ENCODE peak calls at places on chromosomes 16 and 17, in six cellular contexts. One of them, this sample, is unnamed.

GRCh38 chr16:58732545-58733247 is 1.4 kb downstream of the GOT2 start:
- DNase-seq in tibial nerve: no peak
- DNase-seq in body of pancreas: no peak
- DNase-seq in K562: no peak
- DNase-seq in Peyer's patch: no peak
- DNase-seq in breast epithelium: no peak
- DNase-seq in this sample: no peak

GRCh38 chr17:17613708-17614114 is 22.2 kb upstream of the PEMT start:
- DNase-seq in body of pancreas: peak; percentile 70
- DNase-seq in breast epithelium: peak; percentile 29
- DNase-seq in tibial nerve: peak; percentile 85
- DNase-seq in Peyer's patch: peak; percentile 34
- DNase-seq in K562: peak; percentile 47
- DNase-seq in this sample: no peak

GRCh38 chr16:76268824-76269223 is 8.4 kb upstream of the CNTNAP4 start:
- DNase-seq in breast epithelium: no peak
- DNase-seq in Peyer's patch: no peak
- DNase-seq in body of pancreas: no peak
- DNase-seq in tibial nerve: no peak
- DNase-seq in K562: no peak
- DNase-seq in this sample: no peak

GRCh38 chr16:81514568-81515258 is 70.1 kb downstream of the CMIP start:
- DNase-seq in breast epithelium: no peak
- DNase-seq in Peyer's patch: no peak
- DNase-seq in K562: no peak
- DNase-seq in tibial nerve: no peak
- DNase-seq in body of pancreas: no peak
- DNase-seq in this sample: no peak

GRCh38 chr16:31375231-31375630 is 17.9 kb upstream of the ITGAD start:
- DNase-seq in body of pancreas: no peak
- DNase-seq in tibial nerve: no peak
- DNase-seq in Peyer's patch: no peak
- DNase-seq in K562: no peak
- DNase-seq in breast epithelium: no peak
- DNase-seq in this sample: no peak

GRCh38 chr17:66737524-66737923 is 97.4 kb upstream of the CACNG5 start:
- DNase-seq in breast epithelium: no peak
- DNase-seq in tibial nerve: no peak
- DNase-seq in Peyer's patch: no peak
- DNase-seq in body of pancreas: peak; percentile 56
- DNase-seq in K562: no peak
- DNase-seq in this sample: no peak

GRCh38 chr17:57927048-57927723 is 28.0 kb downstream of the CUEDC1 start:
- DNase-seq in tibial nerve: no peak
- DNase-seq in Peyer's patch: no peak
- DNase-seq in body of pancreas: peak; percentile 42
- DNase-seq in K562: no peak
- DNase-seq in breast epithelium: peak; percentile 59
- DNase-seq in this sample: no peak

GRCh38 chr16:87661561-87661960 is 59.3 kb downstream of the JPH3 start:
- DNase-seq in tibial nerve: peak; percentile 14
- DNase-seq in Peyer's patch: peak; percentile 26
- DNase-seq in breast epithelium: no peak
- DNase-seq in K562: peak; percentile 74
- DNase-seq in body of pancreas: peak; percentile 18
- DNase-seq in this sample: no peak

GRCh38 chr16:64657316-64658011 is 464.4 kb downstream of the CDH11 start:
- DNase-seq in Peyer's patch: no peak
- DNase-seq in breast epithelium: no peak
- DNase-seq in body of pancreas: no peak
- DNase-seq in tibial nerve: no peak
- DNase-seq in K562: no peak
- DNase-seq in this sample: no peak

GRCh38 chr17:28188841-28189263 is 130.1 kb upstream of the TMEM97 start:
- DNase-seq in breast epithelium: no peak
- DNase-seq in body of pancreas: no peak
- DNase-seq in Peyer's patch: no peak
- DNase-seq in tibial nerve: no peak
- DNase-seq in K562: no peak
- DNase-seq in this sample: no peak

GRCh38 chr16:88882358-88883030 is 16.0 kb upstream of the PABPN1L start:
- DNase-seq in K562: peak; percentile 85
- DNase-seq in body of pancreas: peak; percentile 10
- DNase-seq in Peyer's patch: peak; percentile 27
- DNase-seq in tibial nerve: no peak
- DNase-seq in breast epithelium: no peak
- DNase-seq in this sample: peak; percentile 90

GRCh38 chr16:49799172-49799571 is 56.7 kb downstream of the ZNF423 start:
- DNase-seq in tibial nerve: no peak
- DNase-seq in breast epithelium: no peak
- DNase-seq in body of pancreas: no peak
- DNase-seq in K562: no peak
- DNase-seq in Peyer's patch: no peak
- DNase-seq in this sample: no peak

GRCh38 chr17:59572301-59572924 is 7.0 kb downstream of the DHX40 start:
- DNase-seq in K562: no peak
- DNase-seq in tibial nerve: no peak
- DNase-seq in Peyer's patch: no peak
- DNase-seq in breast epithelium: no peak
- DNase-seq in body of pancreas: no peak
- DNase-seq in this sample: no peak

GRCh38 chr17:10139560-10139959 is 58.8 kb downstream of the GAS7 start:
- DNase-seq in breast epithelium: no peak
- DNase-seq in tibial nerve: no peak
- DNase-seq in K562: no peak
- DNase-seq in Peyer's patch: no peak
- DNase-seq in body of pancreas: no peak
- DNase-seq in this sample: no peak

GRCh38 chr16:74740795-74741304 is 33.8 kb downstream of the FA2H start:
- DNase-seq in body of pancreas: peak; percentile 92
- DNase-seq in K562: no peak
- DNase-seq in breast epithelium: peak; percentile 76
- DNase-seq in Peyer's patch: no peak
- DNase-seq in tibial nerve: no peak
- DNase-seq in this sample: peak; percentile 89

GRCh38 chr17:20721151-20721550 is 141.6 kb downstream of the CDRT15L2 start:
- DNase-seq in body of pancreas: no peak
- DNase-seq in breast epithelium: no peak
- DNase-seq in Peyer's patch: no peak
- DNase-seq in tibial nerve: no peak
- DNase-seq in K562: no peak
- DNase-seq in this sample: no peak

GRCh38 chr17:3659541-3660111 is 8.8 kb downstream of the TAX1BP3 start:
- DNase-seq in breast epithelium: peak; percentile 37
- DNase-seq in tibial nerve: peak; percentile 74
- DNase-seq in body of pancreas: peak; percentile 72
- DNase-seq in Peyer's patch: no peak
- DNase-seq in K562: peak; percentile 35
- DNase-seq in this sample: peak; percentile 90

GRCh38 chr17:3588104-3588503 is 21.1 kb downstream of the TRPV1 start:
- DNase-seq in breast epithelium: no peak
- DNase-seq in tibial nerve: no peak
- DNase-seq in body of pancreas: no peak
- DNase-seq in Peyer's patch: no peak
- DNase-seq in K562: no peak
- DNase-seq in this sample: no peak

GRCh38 chr17:210402-210801 is 29.0 kb upstream of the DOC2B start:
- DNase-seq in tibial nerve: no peak
- DNase-seq in breast epithelium: no peak
- DNase-seq in body of pancreas: no peak
- DNase-seq in K562: no peak
- DNase-seq in Peyer's patch: no peak
- DNase-seq in this sample: no peak

DNA sequence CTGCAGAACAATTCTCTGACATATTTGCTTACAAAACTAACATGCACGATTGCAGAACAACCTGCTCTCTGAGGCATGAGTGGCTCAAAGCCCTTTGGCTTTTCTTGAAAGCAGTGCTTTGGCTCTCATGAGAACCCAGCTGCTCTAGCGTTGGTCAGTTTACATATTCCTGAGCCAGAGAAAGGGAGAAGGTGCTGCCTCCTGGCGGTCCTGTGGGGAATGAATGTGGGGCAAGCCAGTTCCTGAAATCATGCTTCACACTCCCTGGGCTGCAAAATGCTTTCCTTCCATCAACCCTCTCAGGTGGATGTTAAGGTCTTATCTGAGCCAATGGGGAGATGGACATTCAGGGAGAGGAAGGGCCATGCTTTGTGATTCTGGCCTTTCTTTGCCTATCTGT is 122.5 kb upstream of the NLRP1 start:
- DNase-seq in Peyer's patch: peak; percentile 35
- DNase-seq in K562: peak; percentile 51
- DNase-seq in body of pancreas: peak; percentile 49
- DNase-seq in breast epithelium: no peak
- DNase-seq in tibial nerve: peak; percentile 54
- DNase-seq in this sample: peak; percentile 81
- TF ChIP-seq CTCF in Peyer's patch: peak; percentile 54
- TF ChIP-seq CTCF in K562: peak; percentile 70
- TF ChIP-seq CTCF in body of pancreas: peak; percentile 50
- TF ChIP-seq CTCF in breast epithelium: peak; percentile 41
- TF ChIP-seq CTCF in tibial nerve: peak; percentile 45
- TF ChIP-seq CTCF in this sample: no peak

DNA sequence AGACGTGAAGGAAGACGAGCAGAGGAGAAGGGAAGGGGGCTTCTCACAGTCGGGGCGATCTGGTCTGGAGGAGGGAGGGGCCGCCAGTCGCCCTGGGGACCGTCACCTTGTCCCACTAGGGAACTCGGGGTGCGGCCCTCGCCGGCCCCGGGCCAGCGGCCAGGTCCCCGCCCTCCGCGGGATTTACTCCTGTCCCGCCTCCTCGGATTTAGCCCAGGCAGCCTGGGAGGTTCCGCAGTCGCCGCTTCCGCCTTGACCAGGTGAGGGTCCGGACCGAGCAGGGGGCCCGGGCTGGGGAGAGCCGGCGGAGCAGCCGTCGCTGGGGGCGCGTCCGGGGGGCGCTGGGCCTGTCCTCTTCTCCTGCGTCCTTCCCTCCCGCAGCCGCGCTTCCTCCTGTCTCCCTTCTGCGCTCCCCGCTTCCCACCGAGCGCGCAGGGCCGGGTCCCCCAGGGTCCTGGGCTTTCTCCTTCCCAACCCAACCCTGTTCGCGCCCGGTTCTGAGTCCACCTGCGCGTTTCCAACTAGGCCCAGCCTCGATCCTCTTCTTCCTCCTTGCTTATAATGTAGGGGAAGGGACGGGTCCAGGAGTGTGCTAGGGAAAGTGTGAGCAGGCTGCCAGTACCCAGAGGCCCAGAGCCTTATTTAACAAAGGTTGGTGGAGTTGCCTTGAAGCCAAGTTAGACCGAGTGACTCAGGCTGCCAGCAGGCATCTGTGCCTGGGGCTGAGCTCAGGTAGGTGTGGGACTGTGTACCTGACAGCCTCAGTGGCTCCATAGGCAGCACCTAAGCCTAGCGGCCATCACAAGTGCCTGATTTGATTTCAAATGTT is at the start of gene TNK1:
- DNase-seq in Peyer's patch: no peak
- DNase-seq in breast epithelium: peak; percentile 69
- DNase-seq in body of pancreas: peak; percentile 72
- DNase-seq in K562: peak; percentile 82
- DNase-seq in tibial nerve: no peak
- DNase-seq in this sample: peak; percentile 48
- TF ChIP-seq POLR2A in Peyer's patch: peak; percentile 88
- TF ChIP-seq POLR2A in breast epithelium: peak; percentile 71
- TF ChIP-seq POLR2A in body of pancreas: peak; percentile 86
- TF ChIP-seq POLR2A in K562: peak; percentile 49
- TF ChIP-seq POLR2A in tibial nerve: no peak
- TF ChIP-seq POLR2A in this sample: no peak

GRCh38 chr17:12546983-12547382 is 118.7 kb upstream of the MYOCD start:
- DNase-seq in Peyer's patch: no peak
- DNase-seq in body of pancreas: no peak
- DNase-seq in tibial nerve: no peak
- DNase-seq in breast epithelium: no peak
- DNase-seq in K562: no peak
- DNase-seq in this sample: no peak

GRCh38 chr17:12548558-12548957 is 117.1 kb upstream of the MYOCD start:
- DNase-seq in Peyer's patch: no peak
- DNase-seq in tibial nerve: no peak
- DNase-seq in breast epithelium: no peak
- DNase-seq in K562: no peak
- DNase-seq in body of pancreas: no peak
- DNase-seq in this sample: no peak

GRCh38 chr17:12547829-12548228 is 117.9 kb upstream of the MYOCD start:
- DNase-seq in K562: no peak
- DNase-seq in tibial nerve: no peak
- DNase-seq in Peyer's patch: no peak
- DNase-seq in breast epithelium: no peak
- DNase-seq in body of pancreas: no peak
- DNase-seq in this sample: no peak

GRCh38 chr17:12549499-12549901 is 116.2 kb upstream of the MYOCD start:
- DNase-seq in breast epithelium: no peak
- DNase-seq in Peyer's patch: no peak
- DNase-seq in K562: no peak
- DNase-seq in tibial nerve: no peak
- DNase-seq in body of pancreas: no peak
- DNase-seq in this sample: no peak

DNA sequence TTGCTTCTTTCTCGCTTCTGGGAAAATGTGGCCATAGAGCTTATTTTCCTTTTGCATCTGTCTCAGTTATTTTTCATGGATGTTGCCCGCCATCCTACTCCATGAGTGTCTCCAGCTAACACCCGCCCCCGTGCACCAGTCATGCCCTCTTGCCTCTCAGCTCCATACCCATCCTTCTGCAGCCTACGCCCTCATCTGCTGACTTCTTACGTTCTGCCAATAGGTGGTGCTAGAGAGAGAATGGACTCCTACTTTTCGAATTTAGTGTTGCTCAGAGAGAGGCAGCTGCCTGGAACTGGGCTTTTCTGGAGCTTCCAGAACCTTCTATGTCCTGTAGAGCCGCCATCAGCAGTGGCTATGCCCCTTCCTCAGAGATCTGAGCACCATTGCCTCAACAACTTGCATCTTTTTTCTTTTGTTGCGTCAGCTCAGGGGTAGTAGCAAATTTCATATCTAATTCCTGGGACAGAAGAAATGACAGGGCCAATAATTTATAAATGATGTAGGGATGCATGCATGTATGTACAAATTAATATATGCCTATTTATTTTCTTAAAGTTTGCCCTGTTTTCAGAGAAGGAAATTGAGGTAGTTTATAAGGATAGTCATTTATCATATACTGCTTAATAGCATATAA is 119.7 kb upstream of the MYOCD start:
- DNase-seq in Peyer's patch: no peak
- DNase-seq in breast epithelium: no peak
- DNase-seq in K562: peak; percentile 15
- DNase-seq in tibial nerve: peak; percentile 44
- DNase-seq in body of pancreas: peak; percentile 40
- DNase-seq in this sample: no peak
- TF ChIP-seq CTCF in Peyer's patch: peak; percentile 51
- TF ChIP-seq CTCF in breast epithelium: peak; percentile 62
- TF ChIP-seq CTCF in K562: peak; percentile 64
- TF ChIP-seq CTCF in tibial nerve: peak; percentile 44
- TF ChIP-seq CTCF in body of pancreas: peak; percentile 64
- TF ChIP-seq CTCF in this sample: peak; percentile 22

GRCh38 chr17:6868579-6868978 is 37.0 kb upstream of the TEKT1 start:
- DNase-seq in breast epithelium: no peak
- DNase-seq in body of pancreas: no peak
- DNase-seq in K562: no peak
- DNase-seq in tibial nerve: no peak
- DNase-seq in Peyer's patch: no peak
- DNase-seq in this sample: no peak

GRCh38 chr17:6872941-6873340 is 41.4 kb upstream of the TEKT1 start:
- DNase-seq in K562: no peak
- DNase-seq in body of pancreas: no peak
- DNase-seq in tibial nerve: no peak
- DNase-seq in Peyer's patch: no peak
- DNase-seq in breast epithelium: no peak
- DNase-seq in this sample: no peak

GRCh38 chr17:6870841-6871240 is 39.3 kb upstream of the TEKT1 start:
- DNase-seq in Peyer's patch: no peak
- DNase-seq in breast epithelium: no peak
- DNase-seq in tibial nerve: no peak
- DNase-seq in K562: no peak
- DNase-seq in body of pancreas: no peak
- DNase-seq in this sample: no peak
- TF ChIP-seq POLR2A in Peyer's patch: no peak
- TF ChIP-seq POLR2A in breast epithelium: no peak
- TF ChIP-seq POLR2A in tibial nerve: no peak
- TF ChIP-seq POLR2A in K562: no peak
- TF ChIP-seq POLR2A in body of pancreas: no peak
- TF ChIP-seq POLR2A in this sample: no peak